ENCODE peak calls at places on chromosome 18, in seven cellular contexts. One of them, this sample, is unnamed.

GRCh38 chr18:52087140-52087539 is 252.9 kb upstream of the DCC start:
- DNase-seq in neural crest cell: no peak
- DNase-seq in cardiac fibroblast: no peak
- DNase-seq in WTC11: no peak
- DNase-seq in right lobe of liver: no peak
- DNase-seq in psoas muscle: no peak
- DNase-seq in progenitor cell of endocrine pancreas: no peak
- DNase-seq in this sample: no peak

GRCh38 chr18:8052237-8052701 is 485.2 kb downstream of the PTPRM start:
- DNase-seq in right lobe of liver: no peak
- DNase-seq in progenitor cell of endocrine pancreas: no peak
- DNase-seq in neural crest cell: no peak
- DNase-seq in cardiac fibroblast: peak; percentile 36
- DNase-seq in psoas muscle: no peak
- DNase-seq in WTC11: no peak
- DNase-seq in this sample: no peak

GRCh38 chr18:57544958-57545661 is 41.4 kb downstream of the FECH start:
- DNase-seq in progenitor cell of endocrine pancreas: no peak
- DNase-seq in right lobe of liver: no peak
- DNase-seq in cardiac fibroblast: no peak
- DNase-seq in neural crest cell: no peak
- DNase-seq in WTC11: no peak
- DNase-seq in psoas muscle: no peak
- DNase-seq in this sample: no peak

GRCh38 chr18:11809895-11810294 is 41.3 kb upstream of the CHMP1B start:
- DNase-seq in cardiac fibroblast: no peak
- DNase-seq in right lobe of liver: no peak
- DNase-seq in neural crest cell: no peak
- DNase-seq in WTC11: no peak
- DNase-seq in psoas muscle: no peak
- DNase-seq in progenitor cell of endocrine pancreas: no peak
- DNase-seq in this sample: no peak

GRCh38 chr18:7733642-7734041 is 166.5 kb downstream of the PTPRM start:
- DNase-seq in progenitor cell of endocrine pancreas: no peak
- DNase-seq in WTC11: no peak
- DNase-seq in neural crest cell: no peak
- DNase-seq in psoas muscle: no peak
- DNase-seq in cardiac fibroblast: no peak
- DNase-seq in right lobe of liver: no peak
- DNase-seq in this sample: no peak

GRCh38 chr18:13811993-13812392 is 12.0 kb upstream of the MC5R start:
- DNase-seq in progenitor cell of endocrine pancreas: no peak
- DNase-seq in WTC11: no peak
- DNase-seq in neural crest cell: no peak
- DNase-seq in right lobe of liver: no peak
- DNase-seq in psoas muscle: no peak
- DNase-seq in cardiac fibroblast: no peak
- DNase-seq in this sample: no peak

GRCh38 chr18:37259711-37260110 is 305.9 kb downstream of the CELF4 start:
- DNase-seq in psoas muscle: no peak
- DNase-seq in right lobe of liver: no peak
- DNase-seq in cardiac fibroblast: no peak
- DNase-seq in neural crest cell: no peak
- DNase-seq in progenitor cell of endocrine pancreas: no peak
- DNase-seq in WTC11: no peak
- DNase-seq in this sample: no peak

GRCh38 chr18:21509062-21509461 is 91.4 kb downstream of the ESCO1 start:
- DNase-seq in progenitor cell of endocrine pancreas: no peak
- DNase-seq in psoas muscle: no peak
- DNase-seq in neural crest cell: no peak
- DNase-seq in cardiac fibroblast: no peak
- DNase-seq in right lobe of liver: no peak
- DNase-seq in WTC11: no peak
- DNase-seq in this sample: no peak

GRCh38 chr18:12659904-12660605 is 2.1 kb upstream of the SPIRE1 start:
- DNase-seq in neural crest cell: peak; percentile 37
- DNase-seq in psoas muscle: peak; percentile 17
- DNase-seq in right lobe of liver: no peak
- DNase-seq in cardiac fibroblast: peak; percentile 76
- DNase-seq in WTC11: peak; percentile 25
- DNase-seq in progenitor cell of endocrine pancreas: peak; percentile 21
- DNase-seq in this sample: no peak

GRCh38 chr18:36592282-36592681 is 236.5 kb downstream of the TPGS2 start:
- DNase-seq in cardiac fibroblast: no peak
- DNase-seq in WTC11: no peak
- DNase-seq in progenitor cell of endocrine pancreas: no peak
- DNase-seq in neural crest cell: no peak
- DNase-seq in psoas muscle: no peak
- DNase-seq in right lobe of liver: no peak
- DNase-seq in this sample: no peak

GRCh38 chr18:10297079-10297478 is 157.4 kb upstream of the APCDD1 start:
- DNase-seq in right lobe of liver: no peak
- DNase-seq in progenitor cell of endocrine pancreas: no peak
- DNase-seq in psoas muscle: no peak
- DNase-seq in neural crest cell: no peak
- DNase-seq in WTC11: no peak
- DNase-seq in cardiac fibroblast: no peak
- DNase-seq in this sample: no peak

GRCh38 chr18:44725300-44726096 is 44.8 kb downstream of the SETBP1 start:
- DNase-seq in WTC11: no peak
- DNase-seq in right lobe of liver: no peak
- DNase-seq in neural crest cell: no peak
- DNase-seq in cardiac fibroblast: peak; percentile 65
- DNase-seq in psoas muscle: peak; percentile 54
- DNase-seq in progenitor cell of endocrine pancreas: no peak
- DNase-seq in this sample: no peak

GRCh38 chr18:36315736-36316135 is 18.2 kb downstream of the FHOD3 start:
- DNase-seq in cardiac fibroblast: peak; percentile 26
- DNase-seq in neural crest cell: no peak
- DNase-seq in progenitor cell of endocrine pancreas: no peak
- DNase-seq in psoas muscle: no peak
- DNase-seq in right lobe of liver: no peak
- DNase-seq in WTC11: no peak
- DNase-seq in this sample: no peak

GRCh38 chr18:37434161-37434860 is 131.3 kb downstream of the CELF4 start:
- DNase-seq in cardiac fibroblast: no peak
- DNase-seq in right lobe of liver: no peak
- DNase-seq in progenitor cell of endocrine pancreas: no peak
- DNase-seq in WTC11: no peak
- DNase-seq in psoas muscle: no peak
- DNase-seq in neural crest cell: no peak
- DNase-seq in this sample: no peak

GRCh38 chr18:23530195-23530594 is 26.9 kb downstream of the RMC1 start:
- DNase-seq in cardiac fibroblast: no peak
- DNase-seq in progenitor cell of endocrine pancreas: no peak
- DNase-seq in right lobe of liver: no peak
- DNase-seq in neural crest cell: no peak
- DNase-seq in WTC11: no peak
- DNase-seq in psoas muscle: no peak
- DNase-seq in this sample: no peak

GRCh38 chr18:22545091-22545795 is 127.5 kb upstream of the CTAGE1 start:
- DNase-seq in right lobe of liver: no peak
- DNase-seq in WTC11: no peak
- DNase-seq in psoas muscle: no peak
- DNase-seq in progenitor cell of endocrine pancreas: no peak
- DNase-seq in neural crest cell: no peak
- DNase-seq in cardiac fibroblast: no peak
- DNase-seq in this sample: no peak

GRCh38 chr18:11176416-11176815 is 27.0 kb upstream of the PIEZO2 start:
- DNase-seq in psoas muscle: no peak
- DNase-seq in cardiac fibroblast: peak; percentile 17
- DNase-seq in WTC11: no peak
- DNase-seq in progenitor cell of endocrine pancreas: no peak
- DNase-seq in neural crest cell: no peak
- DNase-seq in right lobe of liver: no peak
- DNase-seq in this sample: no peak

GRCh38 chr18:61546598-61546997 is 213.4 kb downstream of the CDH20 start:
- DNase-seq in psoas muscle: no peak
- DNase-seq in cardiac fibroblast: peak; percentile 59
- DNase-seq in right lobe of liver: no peak
- DNase-seq in WTC11: no peak
- DNase-seq in progenitor cell of endocrine pancreas: no peak
- DNase-seq in neural crest cell: no peak
- DNase-seq in this sample: no peak

GRCh38 chr18:58721586-58722160 is 50.4 kb downstream of the MALT1 start:
- DNase-seq in right lobe of liver: no peak
- DNase-seq in psoas muscle: peak; percentile 23
- DNase-seq in WTC11: no peak
- DNase-seq in cardiac fibroblast: no peak
- DNase-seq in progenitor cell of endocrine pancreas: no peak
- DNase-seq in neural crest cell: no peak
- DNase-seq in this sample: no peak

GRCh38 chr18:53606792-53607191 is 617.7 kb downstream of the MBD2 start:
- DNase-seq in psoas muscle: no peak
- DNase-seq in neural crest cell: no peak
- DNase-seq in cardiac fibroblast: no peak
- DNase-seq in progenitor cell of endocrine pancreas: no peak
- DNase-seq in WTC11: no peak
- DNase-seq in right lobe of liver: no peak
- DNase-seq in this sample: no peak

GRCh38 chr18:66523219-66523991 is 80.5 kb downstream of the CDH19 start:
- DNase-seq in right lobe of liver: no peak
- DNase-seq in cardiac fibroblast: no peak
- DNase-seq in WTC11: no peak
- DNase-seq in psoas muscle: no peak
- DNase-seq in progenitor cell of endocrine pancreas: no peak
- DNase-seq in neural crest cell: no peak
- DNase-seq in this sample: no peak

GRCh38 chr18:79678665-79679551 is 695 bp upstream of the CTDP1 start:
- DNase-seq in psoas muscle: peak; percentile 99
- DNase-seq in neural crest cell: peak; percentile 91
- DNase-seq in progenitor cell of endocrine pancreas: peak; percentile 97
- DNase-seq in right lobe of liver: peak; percentile 100
- DNase-seq in cardiac fibroblast: peak; percentile 99
- DNase-seq in WTC11: peak; percentile 99
- DNase-seq in this sample: peak; percentile 100
- TF ChIP-seq CTCF in psoas muscle: no peak
- TF ChIP-seq CTCF in neural crest cell: no peak
- TF ChIP-seq CTCF in progenitor cell of endocrine pancreas: no peak
- TF ChIP-seq CTCF in right lobe of liver: no peak
- TF ChIP-seq CTCF in cardiac fibroblast: no peak
- TF ChIP-seq CTCF in WTC11: no peak
- TF ChIP-seq CTCF in this sample: no peak

GRCh38 chr18:41395695-41396094 is 559.3 kb upstream of the PIK3C3 start:
- DNase-seq in psoas muscle: no peak
- DNase-seq in neural crest cell: no peak
- DNase-seq in right lobe of liver: no peak
- DNase-seq in progenitor cell of endocrine pancreas: no peak
- DNase-seq in cardiac fibroblast: peak; percentile 5
- DNase-seq in WTC11: no peak
- DNase-seq in this sample: no peak
- TF ChIP-seq CTCF in psoas muscle: no peak
- TF ChIP-seq CTCF in neural crest cell: peak; percentile 35
- TF ChIP-seq CTCF in right lobe of liver: no peak
- TF ChIP-seq CTCF in progenitor cell of endocrine pancreas: peak; percentile 35
- TF ChIP-seq CTCF in cardiac fibroblast: no peak
- TF ChIP-seq CTCF in WTC11: no peak
- TF ChIP-seq CTCF in this sample: no peak

GRCh38 chr18:27007880-27008279 is 142.4 kb upstream of the AQP4 start:
- DNase-seq in progenitor cell of endocrine pancreas: no peak
- DNase-seq in right lobe of liver: no peak
- DNase-seq in neural crest cell: no peak
- DNase-seq in cardiac fibroblast: no peak
- DNase-seq in psoas muscle: no peak
- DNase-seq in WTC11: no peak
- DNase-seq in this sample: no peak

GRCh38 chr18:26999797-27000196 is 134.3 kb upstream of the AQP4 start:
- DNase-seq in WTC11: no peak
- DNase-seq in cardiac fibroblast: no peak
- DNase-seq in progenitor cell of endocrine pancreas: no peak
- DNase-seq in neural crest cell: no peak
- DNase-seq in psoas muscle: no peak
- DNase-seq in right lobe of liver: no peak
- DNase-seq in this sample: no peak

GRCh38 chr18:27008575-27008974 is 143.1 kb upstream of the AQP4 start:
- DNase-seq in WTC11: no peak
- DNase-seq in neural crest cell: no peak
- DNase-seq in psoas muscle: no peak
- DNase-seq in progenitor cell of endocrine pancreas: no peak
- DNase-seq in right lobe of liver: no peak
- DNase-seq in cardiac fibroblast: no peak
- DNase-seq in this sample: no peak

GRCh38 chr18:27005589-27005988 is 140.1 kb upstream of the AQP4 start:
- DNase-seq in psoas muscle: no peak
- DNase-seq in WTC11: no peak
- DNase-seq in cardiac fibroblast: peak; percentile 10
- DNase-seq in neural crest cell: no peak
- DNase-seq in right lobe of liver: no peak
- DNase-seq in progenitor cell of endocrine pancreas: no peak
- DNase-seq in this sample: no peak

DNA sequence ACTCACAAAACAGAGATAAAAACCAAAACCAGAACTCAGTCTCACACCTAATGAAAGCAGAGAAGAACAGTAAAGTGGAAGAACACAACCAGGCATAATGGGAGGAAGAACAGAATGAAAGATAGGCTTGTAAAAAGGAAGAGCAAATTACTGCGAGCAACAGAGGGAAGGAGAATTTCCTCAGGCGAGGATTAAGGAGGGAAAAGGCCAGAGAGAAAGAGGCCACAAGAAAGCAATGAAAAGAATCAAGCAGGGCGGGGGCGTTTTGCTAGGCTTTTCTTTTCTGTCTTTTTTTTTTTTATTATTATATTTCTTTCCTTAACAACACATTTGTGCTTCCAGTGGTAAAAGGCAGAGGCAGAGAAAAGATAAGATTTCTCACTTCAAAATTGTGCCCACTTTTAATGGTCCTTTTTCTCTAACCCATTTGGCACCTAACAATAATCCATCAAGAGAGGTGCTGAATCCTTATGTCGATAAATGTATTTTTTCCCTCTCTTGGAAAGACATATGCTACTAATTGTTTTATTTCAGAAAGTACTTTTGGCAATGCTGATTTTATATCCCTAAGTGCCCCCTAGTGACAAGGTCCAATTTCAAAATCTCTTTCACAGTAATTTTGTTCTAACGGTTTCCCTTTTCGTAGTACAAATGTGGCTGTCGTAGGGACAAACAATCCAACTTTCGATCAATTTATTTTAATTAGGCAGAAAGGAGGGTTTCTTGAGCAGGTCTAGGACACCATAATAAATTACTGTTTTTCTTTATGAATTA is 138.7 kb upstream of the AQP4 start:
- DNase-seq in cardiac fibroblast: peak; percentile 21
- DNase-seq in neural crest cell: no peak
- DNase-seq in progenitor cell of endocrine pancreas: no peak
- DNase-seq in right lobe of liver: no peak
- DNase-seq in WTC11: no peak
- DNase-seq in psoas muscle: no peak
- DNase-seq in this sample: no peak
- TF ChIP-seq CTCF in cardiac fibroblast: peak; percentile 33
- TF ChIP-seq CTCF in neural crest cell: peak; percentile 59
- TF ChIP-seq CTCF in progenitor cell of endocrine pancreas: peak; percentile 29
- TF ChIP-seq CTCF in right lobe of liver: peak; percentile 31
- TF ChIP-seq CTCF in WTC11: no peak
- TF ChIP-seq CTCF in psoas muscle: peak; percentile 52
- TF ChIP-seq CTCF in this sample: peak; percentile 43

GRCh38 chr18:34077599-34077998 is 147.1 kb downstream of the NOL4 start:
- DNase-seq in cardiac fibroblast: no peak
- DNase-seq in progenitor cell of endocrine pancreas: no peak
- DNase-seq in neural crest cell: no peak
- DNase-seq in right lobe of liver: no peak
- DNase-seq in WTC11: no peak
- DNase-seq in psoas muscle: no peak
- DNase-seq in this sample: no peak
- TF ChIP-seq CTCF in cardiac fibroblast: peak; percentile 8
- TF ChIP-seq CTCF in progenitor cell of endocrine pancreas: no peak
- TF ChIP-seq CTCF in neural crest cell: peak; percentile 50
- TF ChIP-seq CTCF in right lobe of liver: peak; percentile 43
- TF ChIP-seq CTCF in WTC11: no peak
- TF ChIP-seq CTCF in psoas muscle: no peak
- TF ChIP-seq CTCF in this sample: no peak

This sample was measured in D721Med.